ENCODE peak calls at places on chromosomes 3 and 15, in six cellular contexts. Q is cardiac septum; R is HS-5; T is HCT116; V is stimulated activated CD4-positive, alpha-beta T cell treated with anti-CD3 and anti-CD28 coated beads, TNF-alpha, amount 100 ng/mL, for 1 hour; S is AG08396. X is an unnamed sample.

GRCh38 chr15:99100245-99101173 is 4.4 kb upstream of the SYNM start:
- DNase-seq in Q (peak), R (peak), T (peak), V (peak), S (peak), X (peak)

GRCh38 chr15:78640840-78641733 is at the start of gene CHRNB4:
- DNase-seq in Q (no peak), R (no peak), T (no peak), V (no peak), S (no peak), X (no peak)

GRCh38 chr15:75107905-75108838 is 84.8 kb downstream of the PPCDC start:
- DNase-seq in Q (peak), R (peak), T (peak), V (peak), S (peak), X (peak)

GRCh38 chr15:93127286-93127685 is 38.3 kb upstream of the RGMA start:
- DNase-seq in Q (no peak), R (no peak), T (no peak), V (no peak), S (no peak), X (no peak)

GRCh38 chr3:125042725-125043406 is 12.9 kb downstream of the HEG1 start:
- DNase-seq in Q (peak), R (no peak), T (no peak), V (no peak), S (peak), X (no peak)

GRCh38 chr15:25770618-25771369 is 92.3 kb downstream of the ATP10A start:
- DNase-seq in Q (no peak), R (no peak), T (no peak), V (no peak), S (no peak), X (no peak)

GRCh38 chr3:15217011-15217671 is 11.1 kb downstream of the CAPN7 start:
- DNase-seq in Q (no peak), R (no peak), T (no peak), V (no peak), S (no peak), X (no peak)

GRCh38 chr15:81088496-81088895 is 45.6 kb upstream of the CFAP161 start:
- DNase-seq in Q (no peak), R (no peak), T (no peak), V (no peak), S (no peak), X (no peak)

GRCh38 chr3:124606180-124606579 is 124.1 kb upstream of the UMPS start:
- DNase-seq in Q (peak), R (no peak), T (no peak), V (no peak), S (no peak), X (no peak)

GRCh38 chr15:74200394-74200793 is 2.2 kb downstream of the STRA6 start:
- DNase-seq in Q (no peak), R (peak), T (peak), V (no peak), S (peak), X (no peak)

GRCh38 chr3:178880274-178880673 is 191.3 kb downstream of the ZMAT3 start:
- DNase-seq in Q (no peak), R (no peak), T (no peak), V (no peak), S (no peak), X (no peak)

GRCh38 chr3:49199244-49199899 is 28.0 kb downstream of the KLHDC8B start:
- DNase-seq in Q (peak), R (peak), T (no peak), V (no peak), S (peak), X (no peak)

GRCh38 chr3:17947833-17948232 is 205.4 kb upstream of the TBC1D5 start:
- DNase-seq in Q (no peak), R (no peak), T (no peak), V (no peak), S (no peak), X (no peak)

GRCh38 chr3:62445267-62445666 is 71.9 kb upstream of the FEZF2 start:
- DNase-seq in Q (no peak), R (no peak), T (no peak), V (no peak), S (peak), X (no peak)

GRCh38 chr3:126781889-126782491 is 78.0 kb downstream of the CHCHD6 start:
- DNase-seq in Q (no peak), R (peak), T (no peak), V (no peak), S (peak), X (no peak)

GRCh38 chr3:197397812-197398211 is 99.4 kb upstream of the DLG1 start:
- DNase-seq in Q (no peak), R (no peak), T (no peak), V (no peak), S (no peak), X (no peak)

X was measured in stimulated activated CD8-positive, alpha-beta memory T cell treated with anti-CD3 and anti-CD28 coated beads, Interleukin-7, amount 100 ng/mL, for 24 hours.